ENCODE peak calls at places on chromosome 13, in six cellular contexts. C, T, B, D, P and S are unnamed samples.

GRCh38 chr13:96817336-96817941 is 176.8 kb downstream of the OXGR1 start:
- DNase-seq in D (no peak), B (no peak), T (no peak), C (no peak), P (no peak), S (no peak)

GRCh38 chr13:27466513-27466912 is 16.1 kb upstream of the MTIF3 start:
- DNase-seq in B (no peak), C (no peak), P (peak; percentile 2), D (no peak), T (no peak), S (no peak)

GRCh38 chr13:31115616-31116015 is 46.1 kb downstream of the HSPH1 start:
- DNase-seq in C (no peak), T (no peak), P (no peak), D (no peak), B (no peak), S (no peak)

GRCh38 chr13:42272115-42272756 is at the start of gene AKAP11:
- DNase-seq in B (peak; percentile 47), D (peak; percentile 45), T (no peak), C (peak; percentile 14), P (no peak), S (peak; percentile 75)

GRCh38 chr13:35690546-35690945 is 214.1 kb upstream of the MAB21L1 start:
- DNase-seq in C (peak; percentile 23), T (no peak), B (peak; percentile 42), P (no peak), D (no peak), S (no peak)

GRCh38 chr13:52706074-52706473 is 33.5 kb downstream of the CNMD start:
- DNase-seq in C (no peak), D (no peak), P (no peak), T (no peak), B (no peak), S (no peak)

GRCh38 chr13:43368003-43368402 is 344.6 kb downstream of the DNAJC15 start:
- DNase-seq in P (no peak), B (no peak), D (no peak), C (no peak), T (no peak), S (peak; percentile 75)

GRCh38 chr13:102847272-102848234 is 1.7 kb downstream of the ERCC5 start:
- DNase-seq in T (no peak), C (no peak), B (peak; percentile 14), D (no peak), P (no peak), S (peak; percentile 79)

GRCh38 chr13:95536629-95537241 is 15.8 kb upstream of the CLDN10 start:
- DNase-seq in C (no peak), D (no peak), P (no peak), T (no peak), B (no peak), S (no peak)

GRCh38 chr13:76709851-76710250 is 176.4 kb downstream of the KCTD12 start:
- DNase-seq in B (peak; percentile 18), D (no peak), P (no peak), T (no peak), C (no peak), S (no peak)

GRCh38 chr13:113366031-113366588 is 2.2 kb upstream of the GRTP1 start:
- DNase-seq in P (no peak), T (no peak), B (no peak), C (no peak), D (peak; percentile 23), S (no peak)

GRCh38 chr13:30113531-30113930 is 193.8 kb downstream of the KATNAL1 start:
- DNase-seq in C (no peak), P (no peak), D (no peak), B (no peak), T (no peak), S (no peak)

GRCh38 chr13:26021956-26022355 is 29.9 kb downstream of the SHISA2 start:
- DNase-seq in C (no peak), P (no peak), B (no peak), T (no peak), D (no peak), S (no peak)

GRCh38 chr13:63481334-63481733 is 2065.7 kb upstream of the PCDH20 start:
- DNase-seq in C (no peak), T (no peak), P (no peak), B (no peak), D (no peak), S (no peak)

GRCh38 chr13:101325423-101325822 is 90.9 kb downstream of the NALCN start:
- DNase-seq in C (no peak), T (no peak), P (no peak), B (no peak), D (no peak), S (no peak)

GRCh38 chr13:27379694-27380596 is 44.5 kb upstream of the GTF3A start:
- DNase-seq in D (peak; percentile 88), P (peak; percentile 55), B (no peak), T (peak; percentile 21), C (peak; percentile 45), S (no peak)

GRCh38 chr13:94455414-94455813 is 24.1 kb downstream of the DCT start:
- DNase-seq in T (no peak), P (no peak), C (no peak), B (no peak), D (no peak), S (no peak)

GRCh38 chr13:57925250-57925649 is 293.7 kb downstream of the PCDH17 start:
- DNase-seq in B (peak; percentile 8), D (no peak), T (no peak), C (no peak), P (no peak), S (no peak)

GRCh38 chr13:38753878-38754277 is 67.0 kb downstream of the FREM2 start:
- DNase-seq in D (no peak), T (no peak), P (no peak), B (no peak), C (no peak), S (no peak)

GRCh38 chr13:101382086-101382485 is 34.2 kb downstream of the NALCN start:
- DNase-seq in T (no peak), D (no peak), C (no peak), B (no peak), P (no peak), S (no peak)

GRCh38 chr13:50589139-50589538 is 254.4 kb downstream of the DLEU7 start:
- DNase-seq in D (no peak), T (no peak), C (no peak), B (peak; percentile 98), P (no peak), S (peak; percentile 50)

GRCh38 chr13:94997126-94997525 is 284.8 kb upstream of the SOX21 start:
- DNase-seq in B (no peak), D (no peak), T (no peak), P (no peak), C (no peak), S (no peak)

GRCh38 chr13:93249259-93249917 is 22.8 kb downstream of the GPC6 start:
- DNase-seq in T (no peak), B (peak; percentile 91), P (no peak), C (no peak), D (no peak), S (peak; percentile 83)

GRCh38 chr13:67469623-67470022 is 239.5 kb upstream of the PCDH9 start:
- DNase-seq in T (no peak), C (no peak), D (no peak), P (no peak), B (no peak), S (no peak)

GRCh38 chr13:30466841-30467252 is 1.1 kb upstream of the HMGB1 start:
- DNase-seq in B (peak; percentile 18), P (no peak), D (no peak), C (no peak), T (no peak), S (no peak)

GRCh38 chr13:74641586-74641985 is 507.4 kb upstream of the KLF12 start:
- DNase-seq in D (no peak), C (no peak), P (no peak), T (no peak), B (peak; percentile 80), S (no peak)

DNA sequence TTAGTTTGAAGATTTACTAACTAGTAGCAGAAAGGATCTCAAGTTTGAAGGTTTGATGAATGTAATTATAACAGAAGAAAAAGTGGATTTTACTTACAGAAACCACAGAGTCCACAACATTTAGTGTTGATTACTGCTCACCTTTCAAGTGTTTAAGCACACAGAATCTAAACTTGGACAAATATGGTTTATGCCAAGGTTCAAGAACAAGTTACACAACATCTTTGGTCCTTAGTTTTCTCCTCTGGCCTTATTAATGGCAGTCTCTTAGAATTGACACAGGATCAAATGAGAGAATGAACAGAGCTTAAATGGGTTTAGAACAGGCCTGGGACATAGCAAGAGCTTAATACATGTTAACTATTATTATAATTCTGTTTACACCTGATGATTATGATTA is 133.0 kb downstream of the RBM26 start:
- DNase-seq in C (no peak), B (no peak), P (no peak), T (no peak), D (no peak), S (no peak)
- H3K27ac ChIP-seq in C (no peak overlapping the region), B (no peak overlapping the region), P (no peak overlapping the region), T (no peak overlapping the region), D (no peak overlapping the region), S (no peak overlapping the region)

GRCh38 chr13:112074139-112074710 is 7.3 kb downstream of the SOX1 start:
- DNase-seq in T (no peak), P (no peak), C (no peak), B (no peak), D (no peak), S (no peak)
- H3K36me3 ChIP-seq in T (no peaks in the 10 kb centered on the region), P (no peaks in the 10 kb centered on the region), C (no peaks in the 10 kb centered on the region), B (no peaks in the 10 kb centered on the region), D (no peaks in the 10 kb centered on the region), S (no peaks in the 10 kb centered on the region)

GRCh38 chr13:98188544-98189166 is 11.6 kb upstream of the RNF113B start:
- DNase-seq in C (no peak), D (no peak), T (no peak), B (no peak), P (no peak), S (no peak)

GRCh38 chr13:98189841-98190505 is 12.9 kb upstream of the RNF113B start:
- DNase-seq in T (no peak), B (peak; percentile 15), P (no peak), C (no peak), D (no peak), S (no peak)

GRCh38 chr13:98187862-98188261 is 10.8 kb upstream of the RNF113B start:
- DNase-seq in T (no peak), P (no peak), C (no peak), D (no peak), B (no peak), S (no peak)

GRCh38 chr13:98192008-98192407 is 14.9 kb upstream of the RNF113B start:
- DNase-seq in P (no peak), C (no peak), B (no peak), T (no peak), D (no peak), S (no peak)

DNA sequence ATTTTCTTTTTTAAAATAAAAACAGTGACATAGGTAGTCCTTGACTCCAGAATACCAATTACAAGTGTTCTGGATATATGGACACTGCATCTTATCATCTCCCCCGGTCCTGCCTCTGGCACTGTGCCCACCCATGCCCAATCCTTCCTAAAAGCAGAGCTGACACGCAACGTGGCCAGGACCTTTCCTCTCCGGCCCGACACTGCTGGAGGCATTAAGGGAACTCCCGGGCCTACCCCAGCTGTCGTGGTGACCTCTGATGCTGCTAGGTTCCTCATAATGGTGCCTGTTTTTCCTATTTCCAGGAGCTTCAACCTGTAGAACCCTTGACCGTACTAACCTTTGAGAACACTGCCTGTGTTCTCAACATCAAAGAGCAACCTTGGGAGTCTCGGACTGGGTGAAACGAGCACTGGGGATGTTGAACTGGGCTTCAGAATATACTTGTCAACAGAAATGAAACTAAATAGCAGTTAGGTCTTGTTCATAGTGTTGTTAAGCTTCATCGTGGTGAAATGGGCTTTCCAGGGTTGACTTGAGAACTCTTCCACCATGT is 13.9 kb upstream of the RNF113B start:
- DNase-seq in T (no peak), C (no peak), P (no peak), D (no peak), B (no peak), S (no peak)
- H3K4me3 ChIP-seq in T (no peak overlapping the region), C (peak overlapping the region; percentile 11), P (no peak overlapping the region), D (no peak overlapping the region), B (no peak overlapping the region), S (no peak overlapping the region)

GRCh38 chr13:32824671-32825070 is 191.6 kb upstream of the KL start:
- DNase-seq in B (peak; percentile 92), C (no peak), T (no peak), D (no peak), P (peak; percentile 73), S (peak; percentile 89)
- H3K27ac ChIP-seq in B (peak overlapping the region; percentile 64), C (no peak overlapping the region), T (no peak overlapping the region), D (no peak overlapping the region), P (peak overlapping the region; percentile 91), S (peak overlapping the region; percentile 90)